ENCODE peak calls at places on chromosomes 4 and X, in six cellular contexts. Q is body of pancreas, I is tibial nerve, C is transverse colon, A is A549, U is uterus. E is an unnamed sample. For H3K4me1, the result is how much of the 10 kb centered on the place peaks cover.

GRCh38 chr4:101527186-101527585 is 179.9 kb upstream of the PPP3CA start:
- DNase-seq in Q (no peak), A (no peak), I (no peak), U (no peak), C (no peak), E (no peak)

GRCh38 chr4:142817442-142817841 is 28.7 kb downstream of the INPP4B start:
- DNase-seq in Q (peak), U (no peak), I (peak), C (no peak), A (peak), E (no peak)

GRCh38 chr4:110515676-110516075 is 39.7 kb downstream of the ENPEP start:
- DNase-seq in A (peak), C (no peak), I (no peak), Q (peak), U (no peak), E (no peak)

GRCh38 chrX:30713061-30713525 is 59.9 kb downstream of the GK start:
- DNase-seq in I (peak), A (peak), U (peak), Q (peak), C (peak), E (peak)

GRCh38 chr4:38860788-38861424 is 4.3 kb upstream of the TLR6 start:
- DNase-seq in C (peak), I (no peak), A (peak), Q (peak), U (no peak), E (peak)

GRCh38 chrX:56385336-56385735 is 153.2 kb downstream of the KLF8 start:
- DNase-seq in C (no peak), I (no peak), U (no peak), Q (no peak), A (no peak), E (no peak)

GRCh38 chr4:158255727-158256324 is 45.5 kb downstream of the TMEM144 start:
- DNase-seq in A (peak), I (peak), Q (no peak), C (no peak), U (no peak), E (no peak)

GRCh38 chr4:165489786-165490185 is 111.0 kb downstream of the CPE start:
- DNase-seq in Q (no peak), U (no peak), A (no peak), C (no peak), I (no peak), E (no peak)

GRCh38 chr4:184067931-184068554 is 149.6 kb downstream of the ENPP6 start:
- DNase-seq in Q (no peak), I (no peak), U (no peak), C (no peak), A (no peak), E (no peak)

GRCh38 chrX:29661290-29661689 is 554.1 kb upstream of the MAGEB2 start:
- DNase-seq in A (peak), C (no peak), Q (no peak), I (no peak), U (no peak), E (no peak)

GRCh38 chrX:50903387-50904027 is 7.0 kb upstream of the BMP15 start:
- DNase-seq in A (peak), I (no peak), C (no peak), Q (peak), U (no peak), E (peak)

GRCh38 chr4:38842998-38843397 is 13.6 kb downstream of the TLR6 start:
- DNase-seq in I (no peak), Q (no peak), A (no peak), U (no peak), C (no peak), E (no peak)

GRCh38 chrX:11867610-11868345 is 109.7 kb downstream of the MSL3 start:
- DNase-seq in I (no peak), U (no peak), A (no peak), Q (no peak), C (no peak), E (no peak)

GRCh38 chr4:38967260-38968095 is 64.7 kb downstream of the TMEM156 start:
- DNase-seq in U (no peak), Q (no peak), I (no peak), A (peak), C (no peak), E (no peak)

GRCh38 chrX:41128955-41129354 is 43.7 kb downstream of the USP9X start:
- DNase-seq in Q (no peak), C (no peak), I (no peak), A (no peak), U (no peak), E (no peak)

GRCh38 chr4:26176621-26177121 is 144.1 kb upstream of the RBPJ start:
- DNase-seq in A (no peak), U (no peak), C (no peak), I (no peak), Q (no peak), E (no peak)

GRCh38 chr4:18012807-18013462 is 8.6 kb downstream of the LCORL start:
- DNase-seq in I (no peak), C (no peak), Q (no peak), U (no peak), A (no peak), E (no peak)

GRCh38 chrX:53317365-53318069 is 36.1 kb upstream of the IQSEC2 start:
- DNase-seq in Q (peak), C (peak), U (peak), A (peak), I (peak), E (peak)

GRCh38 chr4:4519296-4519898 is 22.5 kb downstream of the STX18 start:
- DNase-seq in C (no peak), A (peak), U (no peak), Q (no peak), I (no peak), E (no peak)

GRCh38 chr4:112060212-112060611 is 85.0 kb upstream of the FAM241A start:
- DNase-seq in Q (no peak), I (no peak), U (no peak), A (peak), C (no peak), E (no peak)

GRCh38 chr4:69668680-69669079 is 15.6 kb upstream of the UGT2A1 start:
- DNase-seq in Q (no peak), A (no peak), C (no peak), I (no peak), U (no peak), E (no peak)

GRCh38 chr4:103786014-103786413 is 66.2 kb upstream of the TACR3 start:
- DNase-seq in I (no peak), Q (no peak), A (peak), U (no peak), C (no peak), E (peak)

GRCh38 chr4:141002323-141002805 is 130.9 kb downstream of the RNF150 start:
- DNase-seq in I (no peak), Q (no peak), A (no peak), U (no peak), C (no peak), E (no peak)

GRCh38 chr4:1712216-1713002 is at the start of gene SLBP:
- DNase-seq in Q (peak), A (peak), U (peak), C (peak), I (peak), E (peak)
- H3K4me1 ChIP-seq in Q (half or more), A (under half), U (under half), C (under half), I (half or more), E (under half)

GRCh38 chrX:20789103-20789502 is 522.4 kb upstream of the RPS6KA3 start:
- DNase-seq in I (no peak), Q (no peak), U (no peak), A (no peak), C (no peak), E (no peak)
- TF ChIP-seq POLR2A in I (no peak), Q (no peak), U (no peak), A (no peak), C (no peak), E (no peak)

GRCh38 chr4:95105983-95106382 is 348.2 kb downstream of the BMPR1B start:
- DNase-seq in A (no peak), Q (no peak), U (no peak), I (no peak), C (no peak), E (no peak)

GRCh38 chr4:95105112-95105511 is 347.4 kb downstream of the BMPR1B start:
- DNase-seq in A (no peak), C (no peak), U (no peak), I (no peak), Q (no peak), E (peak)

GRCh38 chr4:95107004-95107403 is 349.2 kb downstream of the BMPR1B start:
- DNase-seq in A (no peak), U (no peak), C (no peak), Q (no peak), I (no peak), E (no peak)

GRCh38 chr4:95107635-95108034 is 349.9 kb downstream of the BMPR1B start:
- DNase-seq in U (no peak), Q (peak), C (no peak), I (peak), A (peak), E (no peak)

DNA sequence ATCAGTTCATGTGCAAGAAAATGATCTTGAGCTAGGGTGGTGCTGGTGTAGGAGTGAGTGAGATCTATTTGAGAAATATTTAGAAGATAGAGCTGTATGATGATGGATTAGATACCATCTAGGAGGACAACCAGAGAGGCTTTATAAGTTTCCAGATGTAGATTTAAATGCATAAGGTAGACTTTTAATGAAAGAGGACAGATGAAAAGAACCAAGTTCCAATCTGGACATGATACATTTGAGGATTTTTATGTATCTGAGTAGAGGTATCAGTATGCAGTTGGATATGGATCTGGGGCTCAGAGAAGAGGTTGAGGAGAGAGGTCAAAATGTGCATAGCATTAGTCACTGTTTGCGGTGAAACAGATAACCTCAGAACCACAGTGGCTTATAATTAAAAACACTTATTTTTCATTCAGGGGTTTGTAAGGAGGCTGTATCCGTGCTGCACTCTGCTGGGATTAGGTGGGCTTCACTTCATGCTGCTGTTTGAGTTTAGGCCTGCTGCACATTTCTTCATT is 348.7 kb downstream of the BMPR1B start:
- DNase-seq in A (no peak), C (no peak), Q (no peak), U (no peak), I (no peak), E (no peak)
- TF ChIP-seq CTCF in A (no peak), C (no peak), Q (no peak), U (no peak), I (no peak), E (no peak)

GRCh38 chrX:15512401-15512965 is 11.9 kb downstream of the BMX start:
- DNase-seq in U (no peak), A (no peak), C (no peak), Q (no peak), I (no peak), E (no peak)

GRCh38 chrX:15509845-15510244 is 9.2 kb downstream of the BMX start:
- DNase-seq in I (no peak), C (no peak), U (no peak), Q (no peak), A (no peak), E (no peak)

GRCh38 chrX:15511563-15511962 is 11.0 kb downstream of the BMX start:
- DNase-seq in I (no peak), C (no peak), U (no peak), Q (no peak), A (no peak), E (no peak)

GRCh38 chrX:15515931-15516330 is 15.3 kb downstream of the BMX start:
- DNase-seq in A (no peak), Q (no peak), C (no peak), I (no peak), U (no peak), E (no peak)

DNA sequence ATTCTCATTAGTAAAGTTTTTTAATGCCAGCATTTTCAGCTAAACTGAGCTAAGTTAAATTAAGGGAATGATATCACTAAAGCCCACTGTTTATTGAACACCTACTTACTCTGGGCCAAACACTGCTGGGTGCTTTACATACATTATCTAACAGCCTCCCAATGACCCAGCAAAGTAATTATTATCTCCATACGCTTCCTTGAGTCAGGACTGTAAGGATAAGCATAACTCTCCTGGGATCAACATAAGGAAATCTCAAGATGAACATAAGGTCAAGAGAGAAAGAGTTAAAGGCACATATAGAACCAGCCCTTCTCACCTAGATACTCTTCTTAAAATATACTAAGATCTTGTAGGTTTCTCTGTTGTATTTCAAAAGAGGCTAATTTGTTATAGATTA is 13.7 kb downstream of the BMX start:
- DNase-seq in A (no peak), C (no peak), U (no peak), I (no peak), Q (no peak), E (no peak)
- H3K4me1 ChIP-seq in A (under half), C (under half), U (under half), I (under half), Q (under half), E (under half)

DNA sequence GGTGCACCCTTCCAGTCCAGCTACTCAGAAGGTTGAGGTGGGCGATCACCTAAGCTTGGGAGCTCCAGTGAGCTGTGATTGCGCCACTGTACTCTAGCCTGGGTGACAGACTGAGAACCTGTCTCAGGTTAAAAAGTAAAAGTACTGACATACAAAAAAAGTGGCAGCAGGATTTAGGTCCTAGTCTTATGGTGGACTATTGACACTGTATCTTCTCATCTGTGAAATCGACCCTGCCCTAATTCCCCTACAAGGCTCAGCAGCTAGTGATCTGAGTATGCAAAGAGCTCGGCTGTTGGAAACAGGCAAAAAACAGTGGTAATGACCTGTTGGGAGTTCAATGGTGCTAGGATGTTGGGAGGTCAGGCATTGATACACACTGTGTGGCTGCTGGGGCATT is 57.0 kb downstream of the LEF1 start:
- DNase-seq in Q (no peak), A (no peak), I (no peak), U (no peak), C (no peak), E (no peak)
- TF ChIP-seq POLR2A in Q (no peak), A (no peak), I (no peak), U (no peak), C (no peak), E (no peak)